ENCODE peak calls at places on chromosomes 2 and 18, in six cellular contexts. U is GDM1; G is NCI-H2081 treated with DMSO at 0.1 percent for 48 hours; H is stimulated activated naive CD4-positive, alpha-beta T cell treated with Interleukin-2 at 50 U/mL for 16 hours; R is neuronal stem cell; B is SW480. J is an unnamed sample.

GRCh38 chr2:99961567-99961913 is 180.8 kb downstream of the AFF3 start:
- DNase-seq in U (no peak), G (no peak), H (no peak), R (no peak), B (no peak), J (no peak)

GRCh38 chr2:26471278-26471677 is 6.6 kb downstream of the OTOF start:
- DNase-seq in U (no peak), G (no peak), H (no peak), R (no peak), B (no peak), J (no peak)

GRCh38 chr2:127080941-127081769 is 25.8 kb downstream of the BIN1 start:
- DNase-seq in U (no peak), G (no peak), H (peak; percentile 60), R (no peak), B (peak; percentile 59), J (no peak)

GRCh38 chr2:69138247-69138754 is 125.3 kb downstream of the ANTXR1 start:
- DNase-seq in U (no peak), G (no peak), H (no peak), R (no peak), B (peak; percentile 44), J (no peak)

GRCh38 chr2:30756051-30756719 is 51.1 kb downstream of the CAPN13 start:
- DNase-seq in U (no peak), G (no peak), H (no peak), R (no peak), B (peak; percentile 52), J (no peak)

GRCh38 chr2:237733677-237734300 is 64.8 kb upstream of the RBM44 start:
- DNase-seq in U (no peak), G (peak; percentile 88), H (no peak), R (no peak), B (no peak), J (no peak)

GRCh38 chr2:200479617-200480292 is 30.1 kb downstream of the KCTD18 start:
- DNase-seq in U (no peak), G (no peak), H (no peak), R (no peak), B (no peak), J (no peak)

GRCh38 chr18:13120967-13121586 is 97.5 kb upstream of the LDLRAD4 start:
- DNase-seq in U (no peak), G (no peak), H (no peak), R (no peak), B (no peak), J (no peak)

GRCh38 chr2:74632939-74633312 is 15.2 kb downstream of the M1AP start:
- DNase-seq in U (no peak), G (no peak), H (no peak), R (no peak), B (no peak), J (no peak)

GRCh38 chr2:129144082-129144791 is 825.6 kb upstream of the HS6ST1 start:
- DNase-seq in U (no peak), G (no peak), H (no peak), R (no peak), B (no peak), J (no peak)

GRCh38 chr2:237227190-237227988 is 141.7 kb downstream of the COPS8 start:
- DNase-seq in U (no peak), G (no peak), H (no peak), R (no peak), B (peak; percentile 84), J (no peak)

GRCh38 chr2:10835052-10835970 is 22.7 kb upstream of the PDIA6 start:
- DNase-seq in U (no peak), G (no peak), H (peak; percentile 59), R (peak; percentile 63), B (peak; percentile 70), J (peak; percentile 23)

GRCh38 chr18:53478155-53478554 is 746.3 kb downstream of the MBD2 start:
- DNase-seq in U (no peak), G (no peak), H (no peak), R (no peak), B (no peak), J (no peak)

GRCh38 chr2:67259581-67260347 is 137.4 kb upstream of the ETAA1 start:
- DNase-seq in U (no peak), G (no peak), H (no peak), R (no peak), B (no peak), J (no peak)

J was measured in AML-193.